ENCODE peak calls at places on chromosomes 4 and X, in nine cellular contexts. One of them, this sample, is unnamed.

GRCh38 chr4:10743357-10743756 is 58.8 kb upstream of the CLNK start:
- DNase-seq in HCT116: no peak
- DNase-seq in astrocyte of the spinal cord: no peak
- DNase-seq in psoas muscle: no peak
- DNase-seq in GM12865: peak
- DNase-seq in GM13977: peak
- DNase-seq in body of pancreas: no peak
- DNase-seq in cardiac fibroblast: no peak
- DNase-seq in sigmoid colon: no peak
- DNase-seq in this sample: no peak

GRCh38 chrX:9320940-9321339 is 143.9 kb upstream of the TBL1X start:
- DNase-seq in HCT116: no peak
- DNase-seq in astrocyte of the spinal cord: peak
- DNase-seq in psoas muscle: no peak
- DNase-seq in GM12865: no peak
- DNase-seq in GM13977: no peak
- DNase-seq in body of pancreas: no peak
- DNase-seq in cardiac fibroblast: peak
- DNase-seq in sigmoid colon: no peak
- DNase-seq in this sample: no peak

GRCh38 chr4:1160351-1160750 is 12.0 kb downstream of the SPON2 start:
- DNase-seq in HCT116: no peak
- DNase-seq in astrocyte of the spinal cord: no peak
- DNase-seq in psoas muscle: no peak
- DNase-seq in GM12865: no peak
- DNase-seq in GM13977: no peak
- DNase-seq in body of pancreas: no peak
- DNase-seq in cardiac fibroblast: no peak
- DNase-seq in sigmoid colon: no peak
- DNase-seq in this sample: no peak

GRCh38 chr4:16198271-16198670 is 28.0 kb downstream of the TAPT1 start:
- DNase-seq in HCT116: no peak
- DNase-seq in astrocyte of the spinal cord: no peak
- DNase-seq in psoas muscle: no peak
- DNase-seq in GM12865: no peak
- DNase-seq in GM13977: no peak
- DNase-seq in body of pancreas: no peak
- DNase-seq in cardiac fibroblast: no peak
- DNase-seq in sigmoid colon: no peak
- DNase-seq in this sample: no peak

GRCh38 chr4:21869978-21870745 is 78.4 kb downstream of the KCNIP4 start:
- DNase-seq in HCT116: no peak
- DNase-seq in astrocyte of the spinal cord: no peak
- DNase-seq in psoas muscle: no peak
- DNase-seq in GM12865: no peak
- DNase-seq in GM13977: no peak
- DNase-seq in body of pancreas: no peak
- DNase-seq in cardiac fibroblast: no peak
- DNase-seq in sigmoid colon: no peak
- DNase-seq in this sample: no peak

GRCh38 chr4:10889819-10890218 is 205.3 kb upstream of the CLNK start:
- DNase-seq in HCT116: no peak
- DNase-seq in astrocyte of the spinal cord: no peak
- DNase-seq in psoas muscle: no peak
- DNase-seq in GM12865: no peak
- DNase-seq in GM13977: no peak
- DNase-seq in body of pancreas: no peak
- DNase-seq in cardiac fibroblast: no peak
- DNase-seq in sigmoid colon: no peak
- DNase-seq in this sample: no peak

GRCh38 chr4:174681723-174682300 is 147.2 kb downstream of the GLRA3 start:
- DNase-seq in HCT116: no peak
- DNase-seq in astrocyte of the spinal cord: peak
- DNase-seq in psoas muscle: no peak
- DNase-seq in GM12865: no peak
- DNase-seq in GM13977: no peak
- DNase-seq in body of pancreas: no peak
- DNase-seq in cardiac fibroblast: peak
- DNase-seq in sigmoid colon: no peak
- DNase-seq in this sample: no peak

GRCh38 chrX:106875151-106875550 is 28.0 kb downstream of the RIPPLY1 start:
- DNase-seq in HCT116: no peak
- DNase-seq in astrocyte of the spinal cord: no peak
- DNase-seq in psoas muscle: no peak
- DNase-seq in GM12865: no peak
- DNase-seq in GM13977: no peak
- DNase-seq in body of pancreas: no peak
- DNase-seq in cardiac fibroblast: peak
- DNase-seq in sigmoid colon: no peak
- DNase-seq in this sample: no peak

GRCh38 chr4:144687466-144687865 is 41.5 kb downstream of the HHIP start:
- DNase-seq in HCT116: no peak
- DNase-seq in astrocyte of the spinal cord: no peak
- DNase-seq in psoas muscle: no peak
- DNase-seq in GM12865: no peak
- DNase-seq in GM13977: no peak
- DNase-seq in body of pancreas: no peak
- DNase-seq in cardiac fibroblast: peak
- DNase-seq in sigmoid colon: no peak
- DNase-seq in this sample: no peak

GRCh38 chr4:30763337-30763736 is 43.2 kb downstream of the PCDH7 start:
- DNase-seq in HCT116: no peak
- DNase-seq in astrocyte of the spinal cord: peak
- DNase-seq in psoas muscle: no peak
- DNase-seq in GM12865: no peak
- DNase-seq in GM13977: no peak
- DNase-seq in body of pancreas: no peak
- DNase-seq in cardiac fibroblast: no peak
- DNase-seq in sigmoid colon: no peak
- DNase-seq in this sample: no peak

DNA sequence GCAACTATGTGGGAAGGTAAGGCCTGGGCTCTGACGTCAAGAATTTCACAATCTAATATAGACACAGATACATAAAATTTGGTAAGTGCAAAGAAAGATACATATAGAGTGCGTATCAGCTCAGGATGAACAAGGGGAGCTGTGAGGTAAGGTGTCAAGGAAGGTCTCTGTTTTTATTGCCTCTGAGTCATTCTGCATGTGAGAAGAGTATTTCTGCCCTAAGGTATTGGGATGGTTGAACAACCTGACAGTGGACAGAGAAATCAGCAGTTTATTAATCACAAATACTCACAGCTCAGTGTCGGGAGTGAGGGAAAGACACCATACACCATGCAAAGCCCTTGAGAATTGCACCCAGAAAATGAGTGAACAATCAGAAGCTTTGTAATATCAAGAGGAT is 89.8 kb downstream of the COMMD8 start:
- DNase-seq in HCT116: no peak
- DNase-seq in astrocyte of the spinal cord: no peak
- DNase-seq in psoas muscle: no peak
- DNase-seq in GM12865: no peak
- DNase-seq in GM13977: no peak
- DNase-seq in body of pancreas: no peak
- DNase-seq in cardiac fibroblast: no peak
- DNase-seq in sigmoid colon: no peak
- DNase-seq in this sample: no peak
- TF ChIP-seq CTCF in HCT116: no peak
- TF ChIP-seq CTCF in astrocyte of the spinal cord: no peak
- TF ChIP-seq CTCF in psoas muscle: no peak
- TF ChIP-seq CTCF in GM12865: no peak
- TF ChIP-seq CTCF in GM13977: no peak
- TF ChIP-seq CTCF in body of pancreas: no peak
- TF ChIP-seq CTCF in cardiac fibroblast: no peak
- TF ChIP-seq CTCF in sigmoid colon: no peak
- TF ChIP-seq CTCF in this sample: no peak

GRCh38 chr4:128337863-128338262 is 50.2 kb upstream of the PGRMC2 start:
- DNase-seq in HCT116: no peak
- DNase-seq in astrocyte of the spinal cord: no peak
- DNase-seq in psoas muscle: no peak
- DNase-seq in GM12865: no peak
- DNase-seq in GM13977: no peak
- DNase-seq in body of pancreas: no peak
- DNase-seq in cardiac fibroblast: no peak
- DNase-seq in sigmoid colon: no peak
- DNase-seq in this sample: no peak

GRCh38 chr4:128345650-128346049 is 58.0 kb upstream of the PGRMC2 start:
- DNase-seq in HCT116: no peak
- DNase-seq in astrocyte of the spinal cord: no peak
- DNase-seq in psoas muscle: no peak
- DNase-seq in GM12865: no peak
- DNase-seq in GM13977: no peak
- DNase-seq in body of pancreas: no peak
- DNase-seq in cardiac fibroblast: no peak
- DNase-seq in sigmoid colon: no peak
- DNase-seq in this sample: no peak

GRCh38 chr4:128338634-128339355 is 51.2 kb upstream of the PGRMC2 start:
- DNase-seq in HCT116: no peak
- DNase-seq in astrocyte of the spinal cord: peak
- DNase-seq in psoas muscle: no peak
- DNase-seq in GM12865: no peak
- DNase-seq in GM13977: no peak
- DNase-seq in body of pancreas: no peak
- DNase-seq in cardiac fibroblast: peak
- DNase-seq in sigmoid colon: no peak
- DNase-seq in this sample: no peak

GRCh38 chr4:128342762-128343161 is 55.1 kb upstream of the PGRMC2 start:
- DNase-seq in HCT116: no peak
- DNase-seq in astrocyte of the spinal cord: no peak
- DNase-seq in psoas muscle: no peak
- DNase-seq in GM12865: no peak
- DNase-seq in GM13977: no peak
- DNase-seq in body of pancreas: no peak
- DNase-seq in cardiac fibroblast: no peak
- DNase-seq in sigmoid colon: no peak
- DNase-seq in this sample: no peak

GRCh38 chr4:128341634-128342033 is 54.0 kb upstream of the PGRMC2 start:
- DNase-seq in HCT116: no peak
- DNase-seq in astrocyte of the spinal cord: no peak
- DNase-seq in psoas muscle: no peak
- DNase-seq in GM12865: no peak
- DNase-seq in GM13977: no peak
- DNase-seq in body of pancreas: no peak
- DNase-seq in cardiac fibroblast: no peak
- DNase-seq in sigmoid colon: no peak
- DNase-seq in this sample: no peak
- TF ChIP-seq CTCF in HCT116: peak
- TF ChIP-seq CTCF in astrocyte of the spinal cord: no peak
- TF ChIP-seq CTCF in psoas muscle: no peak
- TF ChIP-seq CTCF in GM12865: no peak
- TF ChIP-seq CTCF in GM13977: no peak
- TF ChIP-seq CTCF in body of pancreas: no peak
- TF ChIP-seq CTCF in cardiac fibroblast: no peak
- TF ChIP-seq CTCF in sigmoid colon: no peak
- TF ChIP-seq CTCF in this sample: no peak

DNA sequence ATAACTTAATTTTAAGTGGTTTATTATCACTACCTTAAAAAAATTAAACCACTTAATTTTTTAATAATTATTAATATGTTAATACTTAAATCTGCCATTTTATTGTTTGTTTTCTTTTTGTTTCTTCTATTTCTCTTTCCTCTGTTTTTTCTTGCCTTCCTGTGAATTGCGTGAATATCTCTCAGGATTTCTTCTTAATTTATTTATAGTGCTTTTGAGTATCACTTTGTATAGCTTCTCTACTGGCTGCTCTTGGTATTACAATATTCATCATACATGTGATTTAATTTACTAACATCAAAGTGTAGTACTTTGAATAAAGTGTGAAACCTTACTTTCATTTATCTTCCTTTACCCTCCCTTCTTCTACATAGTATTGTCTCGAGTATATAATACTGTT is 349.5 kb upstream of the CPXCR1 start:
- DNase-seq in HCT116: no peak
- DNase-seq in astrocyte of the spinal cord: no peak
- DNase-seq in psoas muscle: no peak
- DNase-seq in GM12865: no peak
- DNase-seq in GM13977: no peak
- DNase-seq in body of pancreas: no peak
- DNase-seq in cardiac fibroblast: no peak
- DNase-seq in sigmoid colon: no peak
- DNase-seq in this sample: no peak
- TF ChIP-seq CTCF in HCT116: no peak
- TF ChIP-seq CTCF in astrocyte of the spinal cord: no peak
- TF ChIP-seq CTCF in psoas muscle: peak
- TF ChIP-seq CTCF in GM12865: no peak
- TF ChIP-seq CTCF in GM13977: no peak
- TF ChIP-seq CTCF in body of pancreas: no peak
- TF ChIP-seq CTCF in cardiac fibroblast: no peak
- TF ChIP-seq CTCF in sigmoid colon: no peak
- TF ChIP-seq CTCF in this sample: no peak

DNA sequence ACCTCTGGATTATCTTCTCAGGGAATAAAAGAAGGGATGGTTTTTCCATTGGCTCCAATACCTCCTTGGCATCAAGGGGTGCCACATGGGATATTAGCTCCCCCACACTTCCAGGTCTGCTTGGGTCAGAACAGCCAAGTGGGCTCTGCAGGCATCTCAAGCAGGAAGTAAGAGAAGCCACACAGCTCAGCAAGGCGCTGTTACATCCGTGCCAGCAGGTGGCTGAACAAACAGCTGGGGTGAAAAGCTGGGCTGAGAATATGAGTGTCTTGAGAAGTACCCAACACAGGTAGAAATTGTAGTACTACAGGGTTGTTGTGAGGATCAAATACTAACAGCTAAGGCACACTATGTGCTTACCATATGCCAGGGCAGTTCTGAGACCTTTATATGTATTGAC is 76.7 kb upstream of the TMEM150C start:
- DNase-seq in HCT116: no peak
- DNase-seq in astrocyte of the spinal cord: no peak
- DNase-seq in psoas muscle: no peak
- DNase-seq in GM12865: peak
- DNase-seq in GM13977: no peak
- DNase-seq in body of pancreas: no peak
- DNase-seq in cardiac fibroblast: no peak
- DNase-seq in sigmoid colon: no peak
- DNase-seq in this sample: no peak
- TF ChIP-seq CTCF in HCT116: peak
- TF ChIP-seq CTCF in astrocyte of the spinal cord: no peak
- TF ChIP-seq CTCF in psoas muscle: no peak
- TF ChIP-seq CTCF in GM12865: no peak
- TF ChIP-seq CTCF in GM13977: no peak
- TF ChIP-seq CTCF in body of pancreas: no peak
- TF ChIP-seq CTCF in cardiac fibroblast: no peak
- TF ChIP-seq CTCF in sigmoid colon: no peak
- TF ChIP-seq CTCF in this sample: no peak

This sample was measured in osteocyte.